ENCODE peak calls at places on chromosomes 6 and 20, in ten cellular contexts. F is NT2/D1; T is progenitor cell of endocrine pancreas; Q is NCI-H1048; J is osteocyte; X is OCI-M1; S is breast epithelium; R is stimulated activated CD4-positive, alpha-beta T cell treated with anti-CD3 and anti-CD28 coated beads, Interleukin-12 subunit alpha, Interleukin-12 subunit beta, amount 100 ng/mL, for 24 hours; D is T-helper 1 cell; M is AG04450. N is an unnamed sample.

GRCh38 chr6:115948751-115949150 is 111.9 kb downstream of the FRK start:
- DNase-seq in F (no peak), T (no peak), Q (no peak), M (no peak), J (no peak), X (no peak), S (no peak), D (no peak), R (no peak), N (no peak)

GRCh38 chr6:43718387-43719105 is 31.0 kb upstream of the MRPS18A start:
- DNase-seq in Q (no peak), F (no peak), D (no peak), R (no peak), T (no peak), M (no peak), J (no peak), X (no peak), S (no peak), N (no peak)

GRCh38 chr20:47854687-47855212 is 69.5 kb upstream of the SULF2 start:
- DNase-seq in J (no peak), F (peak), R (no peak), Q (no peak), D (no peak), T (no peak), M (peak), S (no peak), X (peak), N (peak)

GRCh38 chr6:79377830-79378460 is 143.5 kb upstream of the HMGN3 start:
- DNase-seq in Q (no peak), D (no peak), T (no peak), S (no peak), F (no peak), R (no peak), M (no peak), X (peak), J (no peak), N (no peak)

GRCh38 chr6:15443119-15443518 is 197.2 kb downstream of the JARID2 start:
- DNase-seq in F (no peak), X (no peak), M (peak), J (no peak), Q (no peak), S (no peak), R (no peak), T (no peak), D (no peak), N (peak)

GRCh38 chr6:163711615-163712568 is 297.4 kb downstream of the QKI start:
- DNase-seq in J (no peak), X (peak), M (no peak), D (no peak), T (no peak), S (peak), Q (no peak), R (no peak), F (no peak), N (peak)

GRCh38 chr6:111024661-111025060 is 42.8 kb downstream of the RPF2 start:
- DNase-seq in F (no peak), D (no peak), Q (no peak), S (no peak), R (no peak), X (no peak), T (no peak), M (no peak), J (no peak), N (no peak)

GRCh38 chr20:59736366-59736765 is 132.0 kb downstream of the PHACTR3 start:
- DNase-seq in Q (no peak), S (no peak), J (no peak), X (no peak), D (no peak), M (no peak), T (no peak), R (no peak), F (no peak), N (no peak)

GRCh38 chr6:57147401-57147800 is 24.7 kb upstream of the BAG2 start:
- DNase-seq in D (no peak), J (no peak), S (no peak), Q (no peak), X (no peak), T (no peak), F (no peak), M (no peak), R (no peak), N (no peak)

GRCh38 chr20:44496976-44497375 is 21.3 kb downstream of the TTPAL start:
- DNase-seq in T (no peak), Q (no peak), X (no peak), J (no peak), S (no peak), R (no peak), D (no peak), F (peak), M (peak), N (no peak)

GRCh38 chr6:164097056-164097455 is 682.5 kb downstream of the QKI start:
- DNase-seq in S (no peak), X (no peak), M (no peak), D (no peak), T (no peak), R (no peak), Q (no peak), J (no peak), F (no peak), N (no peak)

GRCh38 chr6:111011360-111012142 is 29.7 kb downstream of the RPF2 start:
- DNase-seq in R (no peak), D (no peak), T (no peak), Q (peak), M (peak), X (peak), J (no peak), S (no peak), F (no peak), N (no peak)

GRCh38 chr6:157642736-157643135 is 180.3 kb upstream of the SNX9 start:
- DNase-seq in D (no peak), T (no peak), F (no peak), M (no peak), S (no peak), X (no peak), Q (no peak), R (no peak), J (no peak), N (no peak)

GRCh38 chr6:11586574-11586973 is 49.0 kb downstream of the TMEM170B start:
- DNase-seq in R (no peak), M (peak), J (no peak), S (no peak), T (no peak), D (no peak), X (no peak), Q (no peak), F (no peak), N (peak)

GRCh38 chr6:1190361-1190760 is 121.5 kb upstream of the FOXQ1 start:
- DNase-seq in F (no peak), Q (no peak), J (no peak), D (no peak), X (no peak), R (no peak), M (peak), S (no peak), T (no peak), N (peak)

GRCh38 chr6:108497883-108498282 is 62.8 kb upstream of the FOXO3 start:
- DNase-seq in J (no peak), X (peak), T (no peak), F (peak), Q (no peak), M (no peak), S (no peak), R (no peak), D (no peak), N (peak)

N was measured in HFF-Myc.